ENCODE peak calls at places on chromosome 9, in eight cellular contexts. One of them, this sample, is unnamed.

GRCh38 chr9:7976167-7976755 is 176.7 kb upstream of the DMAC1 start:
- DNase-seq in cardiac fibroblast: no peak
- DNase-seq in heart left ventricle: no peak
- DNase-seq in IMR-90: no peak
- DNase-seq in tibial nerve: no peak
- DNase-seq in left ventricle myocardium inferior: no peak
- DNase-seq in tibial artery: no peak
- DNase-seq in psoas muscle: no peak
- DNase-seq in this sample: no peak

GRCh38 chr9:14710804-14711203 is 11.7 kb downstream of the CER1 start:
- DNase-seq in heart left ventricle: no peak
- DNase-seq in psoas muscle: no peak
- DNase-seq in tibial artery: no peak
- DNase-seq in tibial nerve: no peak
- DNase-seq in left ventricle myocardium inferior: no peak
- DNase-seq in cardiac fibroblast: peak
- DNase-seq in IMR-90: peak
- DNase-seq in this sample: no peak

GRCh38 chr9:105154723-105155191 is 89.7 kb upstream of the SLC44A1 start:
- DNase-seq in cardiac fibroblast: peak
- DNase-seq in heart left ventricle: no peak
- DNase-seq in tibial nerve: no peak
- DNase-seq in tibial artery: no peak
- DNase-seq in IMR-90: peak
- DNase-seq in left ventricle myocardium inferior: no peak
- DNase-seq in psoas muscle: no peak
- DNase-seq in this sample: no peak

GRCh38 chr9:99400184-99400731 is 178.2 kb downstream of the SEC61B start:
- DNase-seq in heart left ventricle: peak
- DNase-seq in psoas muscle: no peak
- DNase-seq in left ventricle myocardium inferior: peak
- DNase-seq in IMR-90: no peak
- DNase-seq in tibial artery: no peak
- DNase-seq in tibial nerve: no peak
- DNase-seq in cardiac fibroblast: peak
- DNase-seq in this sample: no peak

GRCh38 chr9:111232997-111233790 is 96.8 kb downstream of the OR2K2 start:
- DNase-seq in IMR-90: no peak
- DNase-seq in heart left ventricle: no peak
- DNase-seq in cardiac fibroblast: peak
- DNase-seq in psoas muscle: no peak
- DNase-seq in tibial artery: no peak
- DNase-seq in left ventricle myocardium inferior: no peak
- DNase-seq in tibial nerve: peak
- DNase-seq in this sample: no peak

GRCh38 chr9:107638922-107639321 is 149.4 kb upstream of the KLF4 start:
- DNase-seq in psoas muscle: peak
- DNase-seq in left ventricle myocardium inferior: peak
- DNase-seq in tibial artery: peak
- DNase-seq in IMR-90: peak
- DNase-seq in heart left ventricle: peak
- DNase-seq in cardiac fibroblast: peak
- DNase-seq in tibial nerve: peak
- DNase-seq in this sample: peak

GRCh38 chr9:124202447-124202971 is 55.2 kb upstream of the NEK6 start:
- DNase-seq in tibial nerve: no peak
- DNase-seq in psoas muscle: peak
- DNase-seq in heart left ventricle: peak
- DNase-seq in IMR-90: peak
- DNase-seq in cardiac fibroblast: peak
- DNase-seq in tibial artery: no peak
- DNase-seq in left ventricle myocardium inferior: peak
- DNase-seq in this sample: no peak

GRCh38 chr9:16217933-16218830 is 652.3 kb downstream of the BNC2 start:
- DNase-seq in heart left ventricle: no peak
- DNase-seq in tibial artery: no peak
- DNase-seq in IMR-90: no peak
- DNase-seq in psoas muscle: no peak
- DNase-seq in tibial nerve: no peak
- DNase-seq in cardiac fibroblast: no peak
- DNase-seq in left ventricle myocardium inferior: no peak
- DNase-seq in this sample: no peak

GRCh38 chr9:1599961-1600360 is 415.2 kb upstream of the SMARCA2 start:
- DNase-seq in left ventricle myocardium inferior: no peak
- DNase-seq in IMR-90: no peak
- DNase-seq in heart left ventricle: no peak
- DNase-seq in tibial nerve: no peak
- DNase-seq in tibial artery: no peak
- DNase-seq in cardiac fibroblast: no peak
- DNase-seq in psoas muscle: no peak
- DNase-seq in this sample: no peak

GRCh38 chr9:1606253-1606652 is 408.9 kb upstream of the SMARCA2 start:
- DNase-seq in left ventricle myocardium inferior: no peak
- DNase-seq in psoas muscle: no peak
- DNase-seq in heart left ventricle: no peak
- DNase-seq in tibial nerve: no peak
- DNase-seq in tibial artery: no peak
- DNase-seq in cardiac fibroblast: no peak
- DNase-seq in IMR-90: no peak
- DNase-seq in this sample: no peak

GRCh38 chr9:1604942-1605560 is 410.1 kb upstream of the SMARCA2 start:
- DNase-seq in tibial artery: no peak
- DNase-seq in psoas muscle: no peak
- DNase-seq in IMR-90: no peak
- DNase-seq in left ventricle myocardium inferior: no peak
- DNase-seq in tibial nerve: no peak
- DNase-seq in cardiac fibroblast: peak
- DNase-seq in heart left ventricle: no peak
- DNase-seq in this sample: no peak
- TF ChIP-seq CTCF in tibial artery: no peak
- TF ChIP-seq CTCF in psoas muscle: peak
- TF ChIP-seq CTCF in IMR-90: peak
- TF ChIP-seq CTCF in left ventricle myocardium inferior: peak
- TF ChIP-seq CTCF in tibial nerve: peak
- TF ChIP-seq CTCF in cardiac fibroblast: peak
- TF ChIP-seq CTCF in heart left ventricle: peak
- TF ChIP-seq CTCF in this sample: peak

GRCh38 chr9:96232164-96232538 is 69.8 kb downstream of the HSD17B3 start:
- DNase-seq in tibial nerve: no peak
- DNase-seq in left ventricle myocardium inferior: no peak
- DNase-seq in tibial artery: no peak
- DNase-seq in IMR-90: no peak
- DNase-seq in psoas muscle: no peak
- DNase-seq in cardiac fibroblast: no peak
- DNase-seq in heart left ventricle: no peak
- DNase-seq in this sample: no peak

GRCh38 chr9:96236854-96237545 is 65.0 kb downstream of the HSD17B3 start:
- DNase-seq in heart left ventricle: no peak
- DNase-seq in tibial artery: no peak
- DNase-seq in IMR-90: no peak
- DNase-seq in psoas muscle: no peak
- DNase-seq in tibial nerve: no peak
- DNase-seq in left ventricle myocardium inferior: peak
- DNase-seq in cardiac fibroblast: peak
- DNase-seq in this sample: no peak

GRCh38 chr9:96230002-96230401 is 72.0 kb downstream of the HSD17B3 start:
- DNase-seq in left ventricle myocardium inferior: no peak
- DNase-seq in tibial artery: no peak
- DNase-seq in IMR-90: no peak
- DNase-seq in psoas muscle: no peak
- DNase-seq in heart left ventricle: no peak
- DNase-seq in tibial nerve: no peak
- DNase-seq in cardiac fibroblast: no peak
- DNase-seq in this sample: no peak

DNA sequence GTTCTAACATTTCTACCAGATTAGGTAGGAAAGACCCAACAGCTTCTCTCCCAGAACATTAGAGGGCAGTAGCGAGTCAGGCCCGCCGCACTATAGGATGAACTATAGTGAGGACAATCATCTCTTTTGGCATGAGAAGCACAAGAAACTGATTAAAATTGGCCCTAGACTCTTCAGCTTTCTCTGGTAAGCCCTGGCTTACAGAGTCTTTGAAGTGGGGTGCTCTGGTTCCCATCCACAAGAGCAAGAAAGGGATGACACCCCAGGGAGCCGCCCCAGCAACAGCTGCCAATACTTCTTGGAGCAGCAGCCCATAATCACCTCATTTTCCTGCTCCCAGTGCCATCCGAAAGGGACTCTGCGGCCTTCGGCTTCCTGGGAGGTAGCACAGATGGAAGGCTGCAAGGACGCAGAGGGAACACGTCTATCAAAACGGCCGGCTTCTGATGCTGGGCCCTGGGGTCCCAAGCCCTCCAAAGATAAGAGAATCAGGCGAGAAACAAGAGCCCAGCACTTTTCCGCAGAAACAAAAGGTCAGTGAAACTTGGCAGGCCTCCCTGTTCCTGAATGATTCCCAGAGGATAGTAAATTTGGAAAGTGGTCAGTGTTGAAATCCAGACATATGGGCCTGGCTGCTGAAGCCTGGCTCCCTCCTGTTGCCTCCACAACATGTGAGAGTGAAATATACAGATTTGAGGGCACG is 69.3 kb downstream of the HSD17B3 start:
- DNase-seq in cardiac fibroblast: peak
- DNase-seq in tibial nerve: peak
- DNase-seq in tibial artery: peak
- DNase-seq in psoas muscle: peak
- DNase-seq in heart left ventricle: peak
- DNase-seq in IMR-90: peak
- DNase-seq in left ventricle myocardium inferior: peak
- DNase-seq in this sample: no peak
- TF ChIP-seq CTCF in cardiac fibroblast: peak
- TF ChIP-seq CTCF in tibial nerve: peak
- TF ChIP-seq CTCF in tibial artery: peak
- TF ChIP-seq CTCF in psoas muscle: peak
- TF ChIP-seq CTCF in heart left ventricle: peak
- TF ChIP-seq CTCF in IMR-90: peak
- TF ChIP-seq CTCF in left ventricle myocardium inferior: peak
- TF ChIP-seq CTCF in this sample: peak

DNA sequence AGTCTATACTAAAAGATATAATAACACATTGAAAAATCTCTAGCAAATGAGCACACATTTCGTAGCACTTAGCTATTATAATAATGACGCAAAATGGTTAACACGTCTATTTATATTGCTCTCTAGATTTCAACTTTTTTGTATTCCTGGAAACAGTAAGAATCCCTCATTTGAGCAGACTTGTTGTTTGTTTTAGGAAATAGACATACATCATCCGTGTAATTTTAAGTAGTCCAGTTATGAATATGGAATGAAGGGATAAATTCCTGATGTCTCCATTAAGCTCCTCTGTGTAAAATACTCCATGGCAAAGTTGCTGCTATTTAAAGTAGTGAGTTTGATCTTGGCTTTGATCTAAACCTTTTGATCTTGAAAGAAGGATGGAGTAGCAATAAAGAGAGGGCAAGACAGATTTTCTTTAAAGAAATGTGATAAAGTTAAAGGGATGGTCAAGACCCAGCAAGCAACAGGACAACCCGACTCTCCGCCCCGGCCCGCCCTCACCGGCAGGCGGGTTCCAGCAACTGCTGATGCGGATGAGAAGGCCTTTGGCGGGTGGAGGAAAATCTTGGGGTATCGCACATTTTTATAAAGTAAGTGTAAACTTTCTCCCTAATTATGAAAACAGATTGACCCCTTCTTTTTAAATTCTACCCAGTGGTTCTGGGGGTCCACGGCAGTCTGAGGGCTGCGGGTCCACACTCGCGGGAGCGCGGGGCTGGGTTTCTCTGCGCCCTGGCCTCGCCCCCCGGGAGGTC is 277.4 kb downstream of the AOPEP start:
- DNase-seq in IMR-90: peak
- DNase-seq in tibial nerve: peak
- DNase-seq in tibial artery: peak
- DNase-seq in heart left ventricle: peak
- DNase-seq in cardiac fibroblast: peak
- DNase-seq in psoas muscle: peak
- DNase-seq in left ventricle myocardium inferior: peak
- DNase-seq in this sample: no peak
- TF ChIP-seq CTCF in IMR-90: peak
- TF ChIP-seq CTCF in tibial nerve: peak
- TF ChIP-seq CTCF in tibial artery: peak
- TF ChIP-seq CTCF in heart left ventricle: no peak
- TF ChIP-seq CTCF in cardiac fibroblast: peak
- TF ChIP-seq CTCF in psoas muscle: no peak
- TF ChIP-seq CTCF in left ventricle myocardium inferior: peak
- TF ChIP-seq CTCF in this sample: no peak

GRCh38 chr9:72158680-72159079 is 9.4 kb downstream of the GDA start:
- DNase-seq in psoas muscle: no peak
- DNase-seq in cardiac fibroblast: no peak
- DNase-seq in tibial nerve: no peak
- DNase-seq in left ventricle myocardium inferior: no peak
- DNase-seq in IMR-90: no peak
- DNase-seq in tibial artery: no peak
- DNase-seq in heart left ventricle: no peak
- DNase-seq in this sample: no peak

GRCh38 chr9:72151099-72151498 is 1.9 kb downstream of the GDA start:
- DNase-seq in psoas muscle: no peak
- DNase-seq in tibial artery: no peak
- DNase-seq in heart left ventricle: no peak
- DNase-seq in left ventricle myocardium inferior: no peak
- DNase-seq in IMR-90: no peak
- DNase-seq in tibial nerve: no peak
- DNase-seq in cardiac fibroblast: no peak
- DNase-seq in this sample: no peak

GRCh38 chr9:72156586-72156985 is 7.3 kb downstream of the GDA start:
- DNase-seq in left ventricle myocardium inferior: no peak
- DNase-seq in tibial artery: no peak
- DNase-seq in IMR-90: no peak
- DNase-seq in tibial nerve: no peak
- DNase-seq in psoas muscle: no peak
- DNase-seq in heart left ventricle: no peak
- DNase-seq in cardiac fibroblast: no peak
- DNase-seq in this sample: no peak

GRCh38 chr9:72155282-72155677 is 6.0 kb downstream of the GDA start:
- DNase-seq in IMR-90: no peak
- DNase-seq in cardiac fibroblast: no peak
- DNase-seq in tibial nerve: no peak
- DNase-seq in heart left ventricle: no peak
- DNase-seq in tibial artery: no peak
- DNase-seq in psoas muscle: no peak
- DNase-seq in left ventricle myocardium inferior: no peak
- DNase-seq in this sample: no peak

DNA sequence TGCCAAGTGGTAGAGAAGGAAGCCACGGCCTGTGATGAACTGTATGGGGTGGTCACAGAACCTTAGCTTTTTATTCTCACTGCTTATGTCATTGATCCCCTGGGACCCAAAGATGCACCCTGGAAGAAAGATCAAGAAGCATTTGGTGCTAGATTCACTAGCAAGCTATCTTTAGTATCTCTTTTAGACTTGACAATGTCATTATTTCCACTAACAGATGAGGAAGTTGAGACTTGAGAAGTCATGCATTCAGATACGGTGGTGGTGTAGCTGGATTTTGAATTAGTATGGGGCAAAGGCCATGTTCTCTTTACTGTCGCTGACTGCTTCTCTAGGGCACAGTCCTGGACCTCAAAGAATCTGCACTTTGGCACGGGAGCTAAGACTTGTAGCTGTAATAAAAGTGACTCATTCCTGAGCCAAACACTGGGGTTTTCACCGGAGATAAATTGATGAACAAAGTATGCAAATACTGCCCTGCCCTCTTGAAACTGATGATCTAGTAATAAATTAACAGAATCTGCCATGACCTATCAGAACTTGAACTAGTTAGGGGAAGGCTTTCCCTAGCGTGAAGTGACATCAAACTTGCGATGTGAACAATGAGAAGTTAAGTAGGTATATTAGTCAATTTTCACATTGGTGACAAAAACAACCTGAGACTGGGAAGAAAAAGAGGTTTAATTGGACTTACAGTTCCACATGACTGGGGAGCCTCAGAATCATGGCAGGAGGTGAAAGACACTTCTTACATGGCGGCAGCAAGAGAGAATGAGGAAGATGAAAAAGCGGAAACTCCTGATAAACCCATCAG is 5.4 kb downstream of the GDA start:
- DNase-seq in IMR-90: no peak
- DNase-seq in cardiac fibroblast: no peak
- DNase-seq in tibial nerve: no peak
- DNase-seq in psoas muscle: no peak
- DNase-seq in tibial artery: no peak
- DNase-seq in left ventricle myocardium inferior: no peak
- DNase-seq in heart left ventricle: no peak
- DNase-seq in this sample: no peak
- TF ChIP-seq CTCF in IMR-90: no peak
- TF ChIP-seq CTCF in cardiac fibroblast: no peak
- TF ChIP-seq CTCF in tibial nerve: no peak
- TF ChIP-seq CTCF in psoas muscle: no peak
- TF ChIP-seq CTCF in tibial artery: no peak
- TF ChIP-seq CTCF in left ventricle myocardium inferior: no peak
- TF ChIP-seq CTCF in heart left ventricle: no peak
- TF ChIP-seq CTCF in this sample: no peak